ENCODE peak calls at places on chromosomes 11 and 22, in nine cellular contexts. J, H, V, B, U, T, W, M and D are unnamed samples.

GRCh38 chr11:7353100-7353499 is 101.4 kb downstream of the SYT9 start:
- DNase-seq in W (peak), J (no peak), V (no peak), M (peak), B (peak), U (no peak), H (peak), T (no peak), D (no peak)

GRCh38 chr11:118194835-118195627 is 18.6 kb upstream of the SCN2B start:
- DNase-seq in J (no peak), V (no peak), U (peak), M (no peak), H (peak), W (peak), B (peak), T (peak), D (peak)

GRCh38 chr11:56521955-56522354 is 21.1 kb downstream of the OR5M11 start:
- DNase-seq in U (no peak), T (no peak), B (no peak), J (no peak), W (no peak), M (peak), H (no peak), V (no peak), D (no peak)

GRCh38 chr22:24408630-24409029 is 18.8 kb upstream of the ADORA2A start:
- DNase-seq in V (no peak), J (no peak), T (no peak), W (no peak), M (no peak), H (no peak), B (no peak), U (no peak), D (no peak)

GRCh38 chr11:74472030-74472429 is 4.7 kb upstream of the KCNE3 start:
- DNase-seq in M (no peak), U (no peak), J (no peak), V (no peak), H (no peak), B (no peak), T (no peak), W (no peak), D (no peak)

GRCh38 chr11:86064236-86064803 is 4.6 kb downstream of the PICALM start:
- DNase-seq in H (no peak), T (no peak), W (peak), U (no peak), V (no peak), B (peak), J (no peak), M (no peak), D (peak)

GRCh38 chr22:20316217-20316843 is 3.5 kb downstream of the DGCR6L start:
- DNase-seq in M (no peak), T (peak), J (no peak), B (no peak), W (no peak), V (peak), H (no peak), U (no peak), D (no peak)

GRCh38 chr11:75524576-75525432 is 937 bp downstream of the GDPD5 start:
- DNase-seq in H (peak), T (peak), J (no peak), V (peak), W (no peak), M (peak), B (peak), U (no peak), D (no peak)

GRCh38 chr22:36797988-36798670 is 18.7 kb downstream of the PVALB start:
- DNase-seq in U (no peak), B (no peak), V (no peak), W (no peak), T (no peak), J (no peak), H (no peak), M (peak), D (no peak)

GRCh38 chr11:119602745-119603373 is 126.1 kb downstream of the NECTIN1 start:
- DNase-seq in V (no peak), W (no peak), T (no peak), J (no peak), H (no peak), U (no peak), M (peak), B (no peak), D (no peak)

GRCh38 chr22:39292561-39293074 is 26.8 kb downstream of the RPL3 start:
- DNase-seq in B (peak), V (no peak), M (peak), U (peak), W (peak), J (peak), H (peak), T (peak), D (peak)

GRCh38 chr11:45518853-45519545 is 146.4 kb downstream of the CHST1 start:
- DNase-seq in B (no peak), M (no peak), T (no peak), J (no peak), W (no peak), V (no peak), H (no peak), U (no peak), D (no peak)

GRCh38 chr11:17734986-17735822 is 623 bp downstream of the KCNC1 start:
- DNase-seq in U (peak), W (peak), B (peak), J (no peak), T (peak), H (peak), M (peak), V (no peak), D (no peak)

DNA sequence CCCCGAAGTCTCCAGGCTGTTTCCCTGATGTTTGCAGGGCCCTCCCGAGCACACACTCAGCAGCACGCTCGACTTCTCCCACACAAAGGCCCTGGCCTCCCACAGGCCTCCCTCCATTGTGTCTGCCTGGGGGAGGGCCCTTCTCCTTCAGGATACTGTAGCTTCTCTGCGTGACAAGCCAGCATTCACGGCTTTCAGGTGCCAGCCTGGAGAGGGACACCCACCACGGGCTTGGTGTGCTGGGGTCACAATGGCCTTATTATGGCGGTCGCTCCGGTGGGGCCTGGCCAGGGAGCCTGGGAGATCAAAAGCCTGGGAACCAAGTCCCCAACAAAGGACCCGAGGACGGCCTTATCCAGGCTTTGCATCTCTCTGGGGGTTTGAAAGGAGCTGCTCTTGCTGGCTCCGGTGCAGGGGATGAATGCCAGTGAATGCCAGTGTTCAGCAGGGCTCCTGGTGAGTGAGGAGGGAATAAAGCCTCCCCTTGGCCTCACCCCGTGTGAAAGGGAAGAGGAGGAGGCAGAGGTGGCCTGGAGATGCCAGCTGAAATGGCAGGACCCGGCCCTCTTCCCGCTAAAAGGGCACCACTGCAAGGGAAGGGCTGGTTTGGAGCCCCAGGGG is 55.0 kb downstream of the TRAF6 start:
- DNase-seq in H (peak), V (peak), T (no peak), U (peak), W (no peak), J (no peak), M (peak), B (no peak), D (no peak)
- H3K4me3 ChIP-seq in H (no peak), V (no peak), T (no peak), U (no peak), W (no peak), J (no peak), M (no peak), B (no peak), D (no peak)

DNA sequence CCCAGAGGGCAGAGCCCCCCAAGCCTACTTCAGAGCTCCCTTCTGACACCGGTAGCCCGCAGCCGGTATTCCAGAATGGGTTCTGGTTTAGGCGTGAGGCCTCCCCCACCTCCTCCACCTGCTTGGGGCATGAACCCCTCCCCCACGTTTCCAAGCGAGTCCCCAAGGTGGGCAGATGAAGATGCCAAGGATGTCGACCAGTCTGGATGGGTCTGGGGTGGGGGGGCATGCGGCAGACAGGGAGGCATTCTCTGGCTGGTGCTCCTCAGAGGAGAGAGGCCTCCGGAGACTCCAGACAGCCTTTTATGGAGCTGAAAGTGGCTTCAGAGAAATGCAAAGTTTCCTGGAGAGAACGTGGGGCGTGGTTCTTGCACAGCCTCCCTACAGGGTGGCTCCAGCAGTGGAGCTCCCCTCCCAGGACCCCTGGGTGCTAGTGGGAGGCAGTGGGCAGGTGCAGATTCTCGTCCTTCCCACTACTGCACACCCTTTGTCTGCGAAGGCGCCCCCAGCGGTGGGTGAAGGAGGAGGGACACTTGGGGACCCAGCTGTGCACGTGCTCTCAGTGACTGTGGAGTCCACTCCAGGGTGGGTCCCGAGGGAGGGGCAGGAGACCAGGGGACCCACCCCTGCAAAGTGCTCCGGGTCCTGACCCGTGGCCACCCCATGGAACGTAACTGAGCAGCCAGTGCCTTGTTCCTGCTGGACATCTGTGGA is 4.2 kb downstream of the CCND1 start:
- DNase-seq in T (no peak), W (no peak), J (no peak), U (no peak), B (no peak), V (no peak), M (no peak), H (no peak), D (no peak)
- TF ChIP-seq CTCF in T (no peak), W (no peak), J (no peak), U (peak), B (no peak), V (no peak), M (peak), H (no peak), D (peak)

DNA sequence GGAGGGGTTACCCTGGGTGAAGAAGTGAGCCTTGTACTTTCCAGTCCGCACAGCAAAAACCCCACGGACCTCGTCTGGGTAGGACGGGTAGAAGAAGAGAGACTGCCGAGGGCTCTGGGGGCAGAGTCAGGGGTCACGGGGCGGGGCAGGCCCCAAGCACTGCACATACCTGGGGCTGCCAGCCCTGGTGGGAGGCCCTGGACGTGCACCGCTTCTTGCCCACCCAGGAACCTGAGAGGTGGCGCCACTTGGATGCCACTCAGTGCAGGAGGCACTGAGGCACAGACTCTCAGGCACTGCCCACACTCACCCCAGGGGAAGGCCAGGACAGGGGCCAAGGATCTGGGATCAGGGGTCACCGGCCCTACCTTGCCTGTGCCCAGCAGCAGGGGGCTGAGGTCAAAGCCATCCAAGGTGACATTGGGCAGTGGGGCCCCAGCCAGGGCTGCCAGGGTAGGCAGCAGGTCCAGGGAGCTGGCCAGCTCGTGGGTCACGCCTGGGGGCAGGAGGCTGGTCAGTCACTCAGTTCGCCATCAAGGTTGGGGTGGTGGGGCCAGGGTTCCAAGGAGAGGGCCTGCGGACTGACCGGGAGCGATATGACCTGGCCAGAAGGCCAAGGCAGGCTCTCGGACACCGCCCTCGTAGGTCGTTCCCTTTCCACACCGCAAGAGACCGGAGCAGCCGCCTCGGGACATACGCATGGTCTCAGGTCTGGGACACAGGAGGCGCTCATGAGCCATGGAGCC is 2.2 kb downstream of the ARSA start:
- DNase-seq in M (peak), U (no peak), W (no peak), T (peak), B (no peak), H (no peak), J (no peak), V (no peak), D (no peak)
- H3K4me3 ChIP-seq in M (no peak), U (no peak), W (no peak), T (no peak), B (no peak), H (no peak), J (no peak), V (no peak), D (no peak)

GRCh38 chr11:95584589-95584988 is 205.0 kb downstream of the FAM76B start:
- DNase-seq in V (no peak), U (no peak), M (no peak), J (no peak), W (no peak), B (no peak), T (no peak), H (no peak), D (no peak)
- TF ChIP-seq CTCF in V (no peak), U (no peak), M (no peak), J (no peak), W (no peak), B (no peak), T (no peak), H (no peak), D (no peak)